ENCODE peak calls at places on chromosomes 12 and 14, in five cellular contexts. One of them, this sample, is unnamed.

GRCh38 chr14:75655235-75655634 is 5.4 kb downstream of the ERG28 start:
- DNase-seq in CD4-positive, alpha-beta memory T cell: no peak
- DNase-seq in HCT116: no peak
- DNase-seq in EL: no peak
- DNase-seq in effector CD4-positive, alpha-beta T cell: no peak
- DNase-seq in this sample: no peak

GRCh38 chr12:49636979-49637378 is 13.6 kb downstream of the PRPF40B start:
- DNase-seq in CD4-positive, alpha-beta memory T cell: peak
- DNase-seq in HCT116: peak
- DNase-seq in EL: peak
- DNase-seq in effector CD4-positive, alpha-beta T cell: peak
- DNase-seq in this sample: peak

GRCh38 chr12:57133013-57133569 is 4.8 kb downstream of the LRP1 start:
- DNase-seq in CD4-positive, alpha-beta memory T cell: no peak
- DNase-seq in HCT116: no peak
- DNase-seq in EL: peak
- DNase-seq in effector CD4-positive, alpha-beta T cell: no peak
- DNase-seq in this sample: peak

GRCh38 chr14:87868920-87869319 is 124.1 kb downstream of the GALC start:
- DNase-seq in CD4-positive, alpha-beta memory T cell: no peak
- DNase-seq in HCT116: no peak
- DNase-seq in EL: no peak
- DNase-seq in effector CD4-positive, alpha-beta T cell: no peak
- DNase-seq in this sample: no peak

GRCh38 chr12:54661048-54661447 is 12.9 kb upstream of the DCD start:
- DNase-seq in CD4-positive, alpha-beta memory T cell: no peak
- DNase-seq in HCT116: no peak
- DNase-seq in EL: no peak
- DNase-seq in effector CD4-positive, alpha-beta T cell: no peak
- DNase-seq in this sample: no peak

GRCh38 chr12:6430124-6430989 is 14.4 kb upstream of the CD27 start:
- DNase-seq in CD4-positive, alpha-beta memory T cell: no peak
- DNase-seq in HCT116: peak
- DNase-seq in EL: peak
- DNase-seq in effector CD4-positive, alpha-beta T cell: no peak
- DNase-seq in this sample: peak

GRCh38 chr12:52090291-52090690 is 10.8 kb downstream of the SMIM41 start:
- DNase-seq in CD4-positive, alpha-beta memory T cell: no peak
- DNase-seq in HCT116: no peak
- DNase-seq in EL: no peak
- DNase-seq in effector CD4-positive, alpha-beta T cell: no peak
- DNase-seq in this sample: peak

GRCh38 chr12:108855284-108856169 is 1.9 kb downstream of the SSH1 start:
- DNase-seq in CD4-positive, alpha-beta memory T cell: no peak
- DNase-seq in HCT116: no peak
- DNase-seq in EL: peak
- DNase-seq in effector CD4-positive, alpha-beta T cell: no peak
- DNase-seq in this sample: no peak

GRCh38 chr14:76389841-76390240 is 13.9 kb downstream of the ESRRB start:
- DNase-seq in CD4-positive, alpha-beta memory T cell: no peak
- DNase-seq in HCT116: no peak
- DNase-seq in EL: no peak
- DNase-seq in effector CD4-positive, alpha-beta T cell: no peak
- DNase-seq in this sample: no peak

GRCh38 chr12:104877107-104877705 is 80.9 kb downstream of the SLC41A2 start:
- DNase-seq in CD4-positive, alpha-beta memory T cell: peak
- DNase-seq in HCT116: no peak
- DNase-seq in EL: peak
- DNase-seq in effector CD4-positive, alpha-beta T cell: no peak
- DNase-seq in this sample: peak

GRCh38 chr14:77290705-77291104 is 19.7 kb upstream of the NGB start:
- DNase-seq in CD4-positive, alpha-beta memory T cell: no peak
- DNase-seq in HCT116: no peak
- DNase-seq in EL: peak
- DNase-seq in effector CD4-positive, alpha-beta T cell: no peak
- DNase-seq in this sample: no peak

GRCh38 chr12:60921541-60921940 is 1325.7 kb downstream of the SLC16A7 start:
- DNase-seq in CD4-positive, alpha-beta memory T cell: no peak
- DNase-seq in HCT116: no peak
- DNase-seq in EL: no peak
- DNase-seq in effector CD4-positive, alpha-beta T cell: no peak
- DNase-seq in this sample: no peak

GRCh38 chr12:53999596-54000104 is 311 bp upstream of the HOXC9 start:
- DNase-seq in CD4-positive, alpha-beta memory T cell: no peak
- DNase-seq in HCT116: peak
- DNase-seq in EL: peak
- DNase-seq in effector CD4-positive, alpha-beta T cell: no peak
- DNase-seq in this sample: peak

GRCh38 chr12:96297504-96297903 is 102.7 kb downstream of the CDK17 start:
- DNase-seq in CD4-positive, alpha-beta memory T cell: no peak
- DNase-seq in HCT116: no peak
- DNase-seq in EL: no peak
- DNase-seq in effector CD4-positive, alpha-beta T cell: no peak
- DNase-seq in this sample: no peak